ENCODE peak calls at places on chromosomes 6 and 20, in seven cellular contexts. One of them, this sample, is unnamed. For H3K27me3 and H3K36me3, the result is how much of the 10 kb centered on the place peaks cover.

GRCh38 chr6:75602897-75603395 is 1.3 kb downstream of the SENP6 start:
- DNase-seq in left ventricle myocardium inferior: no peak
- DNase-seq in pancreas: no peak
- DNase-seq in endodermal cell: no peak
- DNase-seq in effector memory CD4-positive, alpha-beta T cell: no peak
- DNase-seq in neuronal stem cell: no peak
- DNase-seq in GM23338: no peak
- DNase-seq in this sample: no peak

GRCh38 chr6:68317366-68317765 is 317.7 kb upstream of the ADGRB3 start:
- DNase-seq in neuronal stem cell: no peak
- DNase-seq in pancreas: no peak
- DNase-seq in left ventricle myocardium inferior: no peak
- DNase-seq in endodermal cell: no peak
- DNase-seq in effector memory CD4-positive, alpha-beta T cell: no peak
- DNase-seq in GM23338: no peak
- DNase-seq in this sample: no peak

GRCh38 chr6:41341580-41341979 is 6.2 kb downstream of the NCR2 start:
- DNase-seq in endodermal cell: no peak
- DNase-seq in pancreas: no peak
- DNase-seq in neuronal stem cell: no peak
- DNase-seq in effector memory CD4-positive, alpha-beta T cell: no peak
- DNase-seq in left ventricle myocardium inferior: no peak
- DNase-seq in GM23338: no peak
- DNase-seq in this sample: peak

GRCh38 chr6:80610821-80611220 is 504.4 kb downstream of the BCKDHB start:
- DNase-seq in left ventricle myocardium inferior: no peak
- DNase-seq in GM23338: no peak
- DNase-seq in pancreas: no peak
- DNase-seq in effector memory CD4-positive, alpha-beta T cell: no peak
- DNase-seq in endodermal cell: no peak
- DNase-seq in neuronal stem cell: no peak
- DNase-seq in this sample: no peak

GRCh38 chr6:125050663-125051318 is 88.6 kb downstream of the RNF217 start:
- DNase-seq in endodermal cell: no peak
- DNase-seq in pancreas: no peak
- DNase-seq in effector memory CD4-positive, alpha-beta T cell: no peak
- DNase-seq in neuronal stem cell: no peak
- DNase-seq in left ventricle myocardium inferior: no peak
- DNase-seq in GM23338: no peak
- DNase-seq in this sample: no peak

GRCh38 chr6:110816677-110817076 is 1.4 kb upstream of the CDK19 start:
- DNase-seq in pancreas: no peak
- DNase-seq in endodermal cell: no peak
- DNase-seq in left ventricle myocardium inferior: no peak
- DNase-seq in effector memory CD4-positive, alpha-beta T cell: no peak
- DNase-seq in neuronal stem cell: no peak
- DNase-seq in GM23338: peak
- DNase-seq in this sample: no peak

GRCh38 chr6:14165091-14165490 is 47.5 kb downstream of the CD83 start:
- DNase-seq in left ventricle myocardium inferior: no peak
- DNase-seq in pancreas: no peak
- DNase-seq in neuronal stem cell: no peak
- DNase-seq in endodermal cell: no peak
- DNase-seq in effector memory CD4-positive, alpha-beta T cell: no peak
- DNase-seq in GM23338: no peak
- DNase-seq in this sample: no peak

GRCh38 chr6:137878810-137879285 is 11.8 kb downstream of the TNFAIP3 start:
- DNase-seq in effector memory CD4-positive, alpha-beta T cell: no peak
- DNase-seq in endodermal cell: peak
- DNase-seq in left ventricle myocardium inferior: peak
- DNase-seq in neuronal stem cell: peak
- DNase-seq in pancreas: no peak
- DNase-seq in GM23338: peak
- DNase-seq in this sample: no peak

GRCh38 chr6:2900821-2901644 is 2.1 kb downstream of the SERPINB9 start:
- DNase-seq in endodermal cell: no peak
- DNase-seq in GM23338: no peak
- DNase-seq in effector memory CD4-positive, alpha-beta T cell: no peak
- DNase-seq in neuronal stem cell: no peak
- DNase-seq in pancreas: no peak
- DNase-seq in left ventricle myocardium inferior: no peak
- DNase-seq in this sample: no peak

GRCh38 chr6:34601706-34602105 is 45.6 kb upstream of the SPDEF start:
- DNase-seq in GM23338: peak
- DNase-seq in effector memory CD4-positive, alpha-beta T cell: no peak
- DNase-seq in neuronal stem cell: no peak
- DNase-seq in pancreas: no peak
- DNase-seq in left ventricle myocardium inferior: no peak
- DNase-seq in endodermal cell: peak
- DNase-seq in this sample: no peak

GRCh38 chr6:37131104-37131959 is 38.6 kb upstream of the PIM1 start:
- DNase-seq in neuronal stem cell: no peak
- DNase-seq in GM23338: no peak
- DNase-seq in endodermal cell: no peak
- DNase-seq in effector memory CD4-positive, alpha-beta T cell: no peak
- DNase-seq in left ventricle myocardium inferior: peak
- DNase-seq in pancreas: no peak
- DNase-seq in this sample: peak

GRCh38 chr6:109458774-109459531 is 3.4 kb upstream of the MICAL1 start:
- DNase-seq in endodermal cell: peak
- DNase-seq in left ventricle myocardium inferior: no peak
- DNase-seq in GM23338: no peak
- DNase-seq in neuronal stem cell: no peak
- DNase-seq in effector memory CD4-positive, alpha-beta T cell: no peak
- DNase-seq in pancreas: no peak
- DNase-seq in this sample: no peak

GRCh38 chr6:169019727-169020491 is 233.7 kb downstream of the THBS2 start:
- DNase-seq in neuronal stem cell: no peak
- DNase-seq in pancreas: no peak
- DNase-seq in effector memory CD4-positive, alpha-beta T cell: no peak
- DNase-seq in left ventricle myocardium inferior: no peak
- DNase-seq in endodermal cell: peak
- DNase-seq in GM23338: peak
- DNase-seq in this sample: no peak

DNA sequence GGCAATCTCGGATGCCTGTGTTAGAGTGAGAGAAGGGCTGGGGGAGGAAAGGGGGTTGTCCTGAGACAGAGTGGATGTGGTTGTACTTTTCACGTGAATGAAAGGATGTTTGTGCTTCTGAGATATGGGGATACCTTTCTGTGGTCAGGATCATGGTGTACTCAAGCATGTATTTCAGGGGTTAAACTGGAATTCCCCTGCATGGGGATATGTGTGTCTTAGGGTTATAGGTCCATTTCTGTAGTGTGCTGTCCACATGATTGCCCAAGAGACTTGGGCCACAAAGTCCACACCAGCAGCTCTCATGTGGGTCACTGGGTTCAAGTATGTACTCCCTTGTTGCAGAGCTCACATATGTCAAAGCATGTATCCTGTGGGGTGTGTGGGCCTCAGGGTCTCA is 10.5 kb downstream of the SYNGAP1 start:
- DNase-seq in pancreas: no peak
- DNase-seq in left ventricle myocardium inferior: no peak
- DNase-seq in effector memory CD4-positive, alpha-beta T cell: no peak
- DNase-seq in endodermal cell: no peak
- DNase-seq in GM23338: no peak
- DNase-seq in neuronal stem cell: no peak
- DNase-seq in this sample: no peak
- H3K27ac ChIP-seq in pancreas: no peak
- H3K27ac ChIP-seq in left ventricle myocardium inferior: no peak
- H3K27ac ChIP-seq in effector memory CD4-positive, alpha-beta T cell: peak
- H3K27ac ChIP-seq in endodermal cell: no peak
- H3K27ac ChIP-seq in GM23338: peak
- H3K27ac ChIP-seq in neuronal stem cell: peak
- H3K27ac ChIP-seq in this sample: no peak

GRCh38 chr20:56831795-56832194 is 202.7 kb downstream of the TFAP2C start:
- DNase-seq in GM23338: no peak
- DNase-seq in effector memory CD4-positive, alpha-beta T cell: no peak
- DNase-seq in endodermal cell: no peak
- DNase-seq in pancreas: no peak
- DNase-seq in left ventricle myocardium inferior: no peak
- DNase-seq in neuronal stem cell: no peak
- DNase-seq in this sample: no peak

GRCh38 chr20:56829788-56830385 is 200.8 kb downstream of the TFAP2C start:
- DNase-seq in neuronal stem cell: no peak
- DNase-seq in endodermal cell: peak
- DNase-seq in left ventricle myocardium inferior: no peak
- DNase-seq in effector memory CD4-positive, alpha-beta T cell: no peak
- DNase-seq in GM23338: peak
- DNase-seq in pancreas: no peak
- DNase-seq in this sample: no peak

GRCh38 chr20:56828402-56828801 is 199.3 kb downstream of the TFAP2C start:
- DNase-seq in endodermal cell: no peak
- DNase-seq in effector memory CD4-positive, alpha-beta T cell: no peak
- DNase-seq in pancreas: no peak
- DNase-seq in left ventricle myocardium inferior: no peak
- DNase-seq in GM23338: no peak
- DNase-seq in neuronal stem cell: no peak
- DNase-seq in this sample: no peak

GRCh38 chr20:56835829-56836228 is 206.7 kb downstream of the TFAP2C start:
- DNase-seq in endodermal cell: no peak
- DNase-seq in pancreas: no peak
- DNase-seq in neuronal stem cell: no peak
- DNase-seq in left ventricle myocardium inferior: no peak
- DNase-seq in effector memory CD4-positive, alpha-beta T cell: no peak
- DNase-seq in GM23338: no peak
- DNase-seq in this sample: no peak

DNA sequence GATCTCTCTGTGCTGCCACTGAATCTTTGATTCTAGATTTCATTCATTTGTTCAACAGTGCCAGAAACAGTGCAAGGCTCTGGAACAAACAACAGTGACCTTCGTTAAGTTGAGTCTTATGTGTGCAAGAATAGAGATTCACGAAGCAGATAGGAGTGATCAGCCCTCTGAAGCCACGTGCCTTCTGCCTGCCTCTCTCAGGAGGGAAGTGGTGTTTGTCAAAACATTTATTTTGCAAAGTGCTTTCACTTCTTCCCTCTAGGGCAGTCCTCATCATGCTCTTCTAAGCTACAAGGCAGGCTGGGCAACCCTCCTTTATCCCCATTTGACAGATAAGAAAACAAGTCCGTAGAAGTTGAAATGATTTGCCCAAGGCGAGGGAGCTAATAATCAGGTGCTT is 204.3 kb downstream of the TFAP2C start:
- DNase-seq in endodermal cell: no peak
- DNase-seq in pancreas: no peak
- DNase-seq in left ventricle myocardium inferior: no peak
- DNase-seq in effector memory CD4-positive, alpha-beta T cell: no peak
- DNase-seq in neuronal stem cell: no peak
- DNase-seq in GM23338: no peak
- DNase-seq in this sample: no peak
- H3K27me3 ChIP-seq in endodermal cell: under half
- H3K27me3 ChIP-seq in pancreas: under half
- H3K27me3 ChIP-seq in left ventricle myocardium inferior: half or more
- H3K27me3 ChIP-seq in effector memory CD4-positive, alpha-beta T cell: under half
- H3K27me3 ChIP-seq in neuronal stem cell: under half
- H3K27me3 ChIP-seq in GM23338: under half
- H3K27me3 ChIP-seq in this sample: under half

DNA sequence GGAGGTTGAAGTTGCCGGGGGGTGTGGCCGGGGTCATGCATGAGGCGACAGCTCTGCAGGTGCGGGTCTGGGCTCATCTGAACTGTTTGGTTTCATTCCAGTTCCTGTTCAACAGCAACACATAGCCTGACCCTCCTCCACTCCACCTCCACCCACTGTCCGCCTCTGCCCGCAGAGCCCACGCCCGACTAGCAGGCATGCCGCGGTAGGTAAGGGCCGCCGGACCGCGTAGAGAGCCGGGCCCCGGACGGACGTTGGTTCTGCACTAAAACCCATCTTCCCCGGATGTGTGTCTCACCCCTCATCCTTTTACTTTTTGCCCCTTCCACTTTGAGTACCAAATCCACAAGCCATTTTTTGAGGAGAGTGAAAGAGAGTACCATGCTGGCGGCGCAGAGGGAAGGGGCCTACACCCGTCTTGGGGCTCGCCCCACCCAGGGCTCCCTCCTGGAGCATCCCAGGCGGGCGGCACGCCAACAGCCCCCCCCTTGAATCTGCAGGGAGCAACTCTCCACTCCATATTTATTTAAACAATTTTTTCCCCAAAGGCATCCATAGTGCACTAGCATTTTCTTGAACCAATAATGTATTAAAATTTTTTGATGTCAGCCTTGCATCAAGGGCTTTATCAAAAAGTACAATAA is 72.5 kb downstream of the PTPN1 start:
- DNase-seq in left ventricle myocardium inferior: no peak
- DNase-seq in endodermal cell: no peak
- DNase-seq in effector memory CD4-positive, alpha-beta T cell: no peak
- DNase-seq in pancreas: no peak
- DNase-seq in GM23338: no peak
- DNase-seq in neuronal stem cell: no peak
- DNase-seq in this sample: no peak
- H3K36me3 ChIP-seq in left ventricle myocardium inferior: half or more
- H3K36me3 ChIP-seq in endodermal cell: half or more
- H3K36me3 ChIP-seq in effector memory CD4-positive, alpha-beta T cell: half or more
- H3K36me3 ChIP-seq in pancreas: under half
- H3K36me3 ChIP-seq in GM23338: under half
- H3K36me3 ChIP-seq in neuronal stem cell: under half
- H3K36me3 ChIP-seq in this sample: half or more

DNA sequence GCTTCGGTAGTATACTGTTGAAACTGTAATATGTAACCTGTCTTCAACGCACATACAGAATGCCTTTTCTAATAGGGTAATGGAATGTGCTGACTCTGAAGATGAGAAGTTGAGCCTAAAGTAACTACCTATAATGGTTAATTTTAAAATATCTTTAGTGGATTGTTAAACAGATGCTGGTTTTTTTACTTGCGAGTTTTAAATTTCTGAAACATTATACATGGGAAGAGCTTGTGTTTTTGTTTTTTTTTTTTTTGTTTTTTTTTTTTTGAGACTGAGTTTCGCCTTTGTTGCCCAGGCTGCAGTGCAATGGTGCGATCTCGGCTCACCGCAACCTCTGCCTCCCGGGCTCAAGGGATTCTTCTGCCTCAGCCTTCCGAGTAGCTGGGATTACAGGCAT is 166.9 kb downstream of the JARID2 start:
- DNase-seq in effector memory CD4-positive, alpha-beta T cell: no peak
- DNase-seq in GM23338: no peak
- DNase-seq in pancreas: no peak
- DNase-seq in neuronal stem cell: no peak
- DNase-seq in left ventricle myocardium inferior: no peak
- DNase-seq in endodermal cell: no peak
- DNase-seq in this sample: no peak
- H3K27ac ChIP-seq in effector memory CD4-positive, alpha-beta T cell: no peak
- H3K27ac ChIP-seq in GM23338: no peak
- H3K27ac ChIP-seq in pancreas: no peak
- H3K27ac ChIP-seq in neuronal stem cell: no peak
- H3K27ac ChIP-seq in left ventricle myocardium inferior: no peak
- H3K27ac ChIP-seq in endodermal cell: no peak
- H3K27ac ChIP-seq in this sample: no peak

DNA sequence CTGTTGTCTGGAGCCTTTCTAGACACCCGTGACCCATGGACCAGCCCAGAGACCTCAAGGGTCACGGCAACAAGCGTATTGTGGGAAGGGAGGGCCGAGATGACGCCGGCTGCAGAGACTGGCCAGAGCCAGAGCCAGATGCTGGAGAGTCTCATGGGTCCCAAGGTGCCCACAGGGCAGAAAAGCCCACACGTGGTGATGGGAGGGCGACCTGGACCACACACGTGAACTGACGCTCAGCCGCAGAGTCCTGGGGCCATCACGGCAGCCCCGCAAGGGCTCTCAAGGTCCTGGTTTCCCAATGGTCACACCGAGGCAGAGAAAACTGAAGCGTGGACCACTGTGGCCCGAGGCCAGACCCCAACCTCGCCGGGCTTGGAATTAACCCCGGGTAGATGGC is 92.6 kb downstream of the YTHDF1 start:
- DNase-seq in effector memory CD4-positive, alpha-beta T cell: no peak
- DNase-seq in left ventricle myocardium inferior: peak
- DNase-seq in endodermal cell: peak
- DNase-seq in neuronal stem cell: no peak
- DNase-seq in GM23338: no peak
- DNase-seq in pancreas: no peak
- DNase-seq in this sample: no peak
- H3K27me3 ChIP-seq in effector memory CD4-positive, alpha-beta T cell: under half
- H3K27me3 ChIP-seq in left ventricle myocardium inferior: half or more
- H3K27me3 ChIP-seq in endodermal cell: under half
- H3K27me3 ChIP-seq in neuronal stem cell: under half
- H3K27me3 ChIP-seq in GM23338: under half
- H3K27me3 ChIP-seq in pancreas: under half
- H3K27me3 ChIP-seq in this sample: under half